ENCODE peak calls at places on chromosomes 5 and 9, in ten cellular contexts. One of them, this sample, is unnamed.

GRCh38 chr9:126613656-126614055 is at the start of gene LMX1B:
- DNase-seq in esophagus squamous epithelium: no peak
- DNase-seq in A549: peak; percentile 89
- DNase-seq in pancreas: no peak
- DNase-seq in Panc1: no peak
- DNase-seq in PC-9: no peak
- DNase-seq in fibroblast of lung: peak; percentile 31
- DNase-seq in transverse colon: peak; percentile 22
- DNase-seq in tibial nerve: no peak
- DNase-seq in IMR-90: peak; percentile 17
- DNase-seq in this sample: no peak

GRCh38 chr5:34900660-34901059 is 14.6 kb downstream of the RAD1 start:
- DNase-seq in esophagus squamous epithelium: no peak
- DNase-seq in A549: no peak
- DNase-seq in pancreas: no peak
- DNase-seq in Panc1: no peak
- DNase-seq in PC-9: no peak
- DNase-seq in fibroblast of lung: no peak
- DNase-seq in transverse colon: no peak
- DNase-seq in tibial nerve: no peak
- DNase-seq in IMR-90: no peak
- DNase-seq in this sample: no peak

GRCh38 chr5:173868096-173868879 is 19.9 kb upstream of the CPEB4 start:
- DNase-seq in esophagus squamous epithelium: no peak
- DNase-seq in A549: no peak
- DNase-seq in pancreas: no peak
- DNase-seq in Panc1: no peak
- DNase-seq in PC-9: peak; percentile 72
- DNase-seq in fibroblast of lung: peak; percentile 71
- DNase-seq in transverse colon: no peak
- DNase-seq in tibial nerve: no peak
- DNase-seq in IMR-90: peak; percentile 28
- DNase-seq in this sample: no peak

GRCh38 chr5:141604318-141604717 is 14.5 kb downstream of the DIAPH1 start:
- DNase-seq in esophagus squamous epithelium: no peak
- DNase-seq in A549: peak; percentile 92
- DNase-seq in pancreas: no peak
- DNase-seq in Panc1: peak; percentile 50
- DNase-seq in PC-9: peak; percentile 73
- DNase-seq in fibroblast of lung: peak; percentile 90
- DNase-seq in transverse colon: peak; percentile 60
- DNase-seq in tibial nerve: peak; percentile 52
- DNase-seq in IMR-90: peak; percentile 94
- DNase-seq in this sample: no peak

GRCh38 chr9:122904466-122904822 is 715 bp downstream of the RC3H2 start:
- DNase-seq in esophagus squamous epithelium: no peak
- DNase-seq in A549: peak; percentile 43
- DNase-seq in pancreas: no peak
- DNase-seq in Panc1: no peak
- DNase-seq in PC-9: peak; percentile 58
- DNase-seq in fibroblast of lung: peak; percentile 30
- DNase-seq in transverse colon: peak; percentile 31
- DNase-seq in tibial nerve: no peak
- DNase-seq in IMR-90: peak; percentile 4
- DNase-seq in this sample: peak; percentile 66

GRCh38 chr9:27078685-27079084 is 30.3 kb upstream of the TEK start:
- DNase-seq in esophagus squamous epithelium: no peak
- DNase-seq in A549: no peak
- DNase-seq in pancreas: no peak
- DNase-seq in Panc1: no peak
- DNase-seq in PC-9: no peak
- DNase-seq in fibroblast of lung: no peak
- DNase-seq in transverse colon: no peak
- DNase-seq in tibial nerve: no peak
- DNase-seq in IMR-90: no peak
- DNase-seq in this sample: no peak

GRCh38 chr5:4571248-4571950 is 568.7 kb upstream of the ADAMTS16 start:
- DNase-seq in esophagus squamous epithelium: no peak
- DNase-seq in A549: no peak
- DNase-seq in pancreas: no peak
- DNase-seq in Panc1: no peak
- DNase-seq in PC-9: no peak
- DNase-seq in fibroblast of lung: peak; percentile 32
- DNase-seq in transverse colon: no peak
- DNase-seq in tibial nerve: no peak
- DNase-seq in IMR-90: no peak
- DNase-seq in this sample: no peak

GRCh38 chr5:135309391-135310327 is 89.4 kb downstream of the MACROH2A1 start:
- DNase-seq in esophagus squamous epithelium: no peak
- DNase-seq in A549: no peak
- DNase-seq in pancreas: no peak
- DNase-seq in Panc1: no peak
- DNase-seq in PC-9: no peak
- DNase-seq in fibroblast of lung: no peak
- DNase-seq in transverse colon: no peak
- DNase-seq in tibial nerve: no peak
- DNase-seq in IMR-90: no peak
- DNase-seq in this sample: no peak

GRCh38 chr5:1736889-1737711 is 62.5 kb downstream of the MRPL36 start:
- DNase-seq in esophagus squamous epithelium: no peak
- DNase-seq in A549: no peak
- DNase-seq in pancreas: no peak
- DNase-seq in Panc1: no peak
- DNase-seq in PC-9: peak; percentile 3
- DNase-seq in fibroblast of lung: no peak
- DNase-seq in transverse colon: no peak
- DNase-seq in tibial nerve: no peak
- DNase-seq in IMR-90: no peak
- DNase-seq in this sample: peak; percentile 41

GRCh38 chr5:1734908-1735289 is 64.7 kb downstream of the MRPL36 start:
- DNase-seq in esophagus squamous epithelium: no peak
- DNase-seq in A549: no peak
- DNase-seq in pancreas: no peak
- DNase-seq in Panc1: no peak
- DNase-seq in PC-9: no peak
- DNase-seq in fibroblast of lung: no peak
- DNase-seq in transverse colon: no peak
- DNase-seq in tibial nerve: no peak
- DNase-seq in IMR-90: no peak
- DNase-seq in this sample: no peak

GRCh38 chr5:1735320-1735970 is 64.2 kb downstream of the MRPL36 start:
- DNase-seq in esophagus squamous epithelium: no peak
- DNase-seq in A549: no peak
- DNase-seq in pancreas: no peak
- DNase-seq in Panc1: no peak
- DNase-seq in PC-9: peak; percentile 1
- DNase-seq in fibroblast of lung: no peak
- DNase-seq in transverse colon: no peak
- DNase-seq in tibial nerve: no peak
- DNase-seq in IMR-90: no peak
- DNase-seq in this sample: peak; percentile 7

GRCh38 chr5:1736065-1736464 is 63.6 kb downstream of the MRPL36 start:
- DNase-seq in esophagus squamous epithelium: no peak
- DNase-seq in A549: no peak
- DNase-seq in pancreas: no peak
- DNase-seq in Panc1: no peak
- DNase-seq in PC-9: no peak
- DNase-seq in fibroblast of lung: no peak
- DNase-seq in transverse colon: no peak
- DNase-seq in tibial nerve: no peak
- DNase-seq in IMR-90: no peak
- DNase-seq in this sample: no peak

DNA sequence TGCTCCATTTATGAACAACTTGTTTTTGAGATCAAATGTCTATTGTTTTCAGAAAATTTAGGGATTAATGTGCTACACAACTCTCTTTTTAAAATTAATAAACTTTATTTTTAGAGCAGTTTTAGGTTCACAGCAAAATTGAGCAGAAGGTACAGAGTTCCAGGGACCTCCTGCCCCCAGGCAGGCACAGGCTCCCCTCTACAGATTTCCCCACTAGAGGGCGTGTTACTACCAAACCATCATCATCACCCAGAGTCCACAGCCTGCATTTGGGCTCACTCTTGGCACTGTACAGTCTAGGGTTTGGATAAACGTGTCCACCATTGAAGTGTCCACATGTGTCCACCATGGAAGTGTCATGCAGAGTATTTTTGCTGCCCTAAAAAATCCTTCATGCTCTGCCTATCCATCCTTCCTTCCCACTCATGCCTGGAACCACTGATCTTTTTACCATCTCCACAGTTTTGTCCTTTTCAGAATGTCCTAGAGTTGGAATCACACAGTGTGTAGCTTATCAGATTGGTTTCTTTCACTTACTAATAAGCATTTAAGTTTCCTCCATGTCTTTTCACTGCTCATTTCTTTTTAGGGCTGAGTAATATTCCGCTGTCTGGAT is 61.7 kb downstream of the MRPL36 start:
- DNase-seq in esophagus squamous epithelium: no peak
- DNase-seq in A549: peak; percentile 16
- DNase-seq in pancreas: no peak
- DNase-seq in Panc1: no peak
- DNase-seq in PC-9: peak; percentile 34
- DNase-seq in fibroblast of lung: peak; percentile 13
- DNase-seq in transverse colon: no peak
- DNase-seq in tibial nerve: no peak
- DNase-seq in IMR-90: peak; percentile 13
- DNase-seq in this sample: peak; percentile 33
- TF ChIP-seq CTCF in esophagus squamous epithelium: no peak
- TF ChIP-seq CTCF in A549: peak; percentile 40
- TF ChIP-seq CTCF in pancreas: peak; percentile 31
- TF ChIP-seq CTCF in Panc1: peak; percentile 82
- TF ChIP-seq CTCF in PC-9: peak; percentile 90
- TF ChIP-seq CTCF in fibroblast of lung: peak; percentile 60
- TF ChIP-seq CTCF in transverse colon: peak; percentile 50
- TF ChIP-seq CTCF in tibial nerve: peak; percentile 12
- TF ChIP-seq CTCF in IMR-90: peak; percentile 47
- TF ChIP-seq CTCF in this sample: peak; percentile 51

GRCh38 chr5:154766558-154767281 is 11.5 kb downstream of the LARP1 start:
- DNase-seq in esophagus squamous epithelium: no peak
- DNase-seq in A549: no peak
- DNase-seq in pancreas: no peak
- DNase-seq in Panc1: no peak
- DNase-seq in PC-9: no peak
- DNase-seq in fibroblast of lung: no peak
- DNase-seq in transverse colon: no peak
- DNase-seq in tibial nerve: no peak
- DNase-seq in IMR-90: no peak
- DNase-seq in this sample: no peak
- H3K4me1 ChIP-seq in esophagus squamous epithelium: peaks cover 18% of the 10 kb centered on the region
- H3K4me1 ChIP-seq in A549: peaks cover 60% of the 10 kb centered on the region
- H3K4me1 ChIP-seq in pancreas: peaks cover 52% of the 10 kb centered on the region
- H3K4me1 ChIP-seq in Panc1: peaks cover 55% of the 10 kb centered on the region
- H3K4me1 ChIP-seq in PC-9: peaks cover 7% of the 10 kb centered on the region
- H3K4me1 ChIP-seq in fibroblast of lung: peaks cover 7% of the 10 kb centered on the region
- H3K4me1 ChIP-seq in transverse colon: peaks cover 87% of the 10 kb centered on the region
- H3K4me1 ChIP-seq in tibial nerve: peaks cover 90% of the 10 kb centered on the region
- H3K4me1 ChIP-seq in IMR-90: peaks cover 24% of the 10 kb centered on the region
- H3K4me1 ChIP-seq in this sample: no peaks in the 10 kb centered on the region

DNA sequence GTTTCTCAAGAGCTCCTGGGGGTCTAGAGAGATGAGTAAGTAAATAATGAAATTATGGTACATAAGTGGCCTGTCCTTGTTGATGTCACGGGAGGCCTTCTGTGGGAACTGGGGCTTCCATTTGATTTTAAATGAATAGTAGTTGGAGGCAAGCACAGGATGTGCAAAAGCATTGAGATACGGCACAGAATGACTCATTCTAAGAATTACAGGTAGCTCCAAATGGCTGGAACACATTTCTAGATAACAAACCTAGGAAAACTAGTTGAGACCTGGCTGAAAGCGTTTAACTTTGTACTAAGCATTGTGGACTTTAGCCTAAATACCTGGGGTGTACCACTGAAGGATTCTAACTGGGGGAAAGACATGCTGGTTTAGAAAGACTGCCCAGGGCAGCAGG is 9.4 kb downstream of the SKP2 start:
- DNase-seq in esophagus squamous epithelium: no peak
- DNase-seq in A549: no peak
- DNase-seq in pancreas: no peak
- DNase-seq in Panc1: no peak
- DNase-seq in PC-9: no peak
- DNase-seq in fibroblast of lung: no peak
- DNase-seq in transverse colon: no peak
- DNase-seq in tibial nerve: no peak
- DNase-seq in IMR-90: no peak
- DNase-seq in this sample: no peak
- TF ChIP-seq CTCF in esophagus squamous epithelium: no peak
- TF ChIP-seq CTCF in A549: no peak
- TF ChIP-seq CTCF in pancreas: no peak
- TF ChIP-seq CTCF in Panc1: no peak
- TF ChIP-seq CTCF in PC-9: no peak
- TF ChIP-seq CTCF in fibroblast of lung: no peak
- TF ChIP-seq CTCF in transverse colon: no peak
- TF ChIP-seq CTCF in tibial nerve: no peak
- TF ChIP-seq CTCF in IMR-90: no peak
- TF ChIP-seq CTCF in this sample: no peak

GRCh38 chr9:108973876-108974275 is 39.4 kb downstream of the CTNNAL1 start:
- DNase-seq in esophagus squamous epithelium: no peak
- DNase-seq in A549: no peak
- DNase-seq in pancreas: no peak
- DNase-seq in Panc1: no peak
- DNase-seq in PC-9: no peak
- DNase-seq in fibroblast of lung: no peak
- DNase-seq in transverse colon: no peak
- DNase-seq in tibial nerve: no peak
- DNase-seq in IMR-90: no peak
- DNase-seq in this sample: no peak
- H3K4me1 ChIP-seq in esophagus squamous epithelium: no peaks in the 10 kb centered on the region
- H3K4me1 ChIP-seq in A549: no peaks in the 10 kb centered on the region
- H3K4me1 ChIP-seq in pancreas: peaks cover 7% of the 10 kb centered on the region
- H3K4me1 ChIP-seq in Panc1: no peaks in the 10 kb centered on the region
- H3K4me1 ChIP-seq in PC-9: no peaks in the 10 kb centered on the region
- H3K4me1 ChIP-seq in fibroblast of lung: peaks cover 2% of the 10 kb centered on the region
- H3K4me1 ChIP-seq in transverse colon: peaks cover 9% of the 10 kb centered on the region
- H3K4me1 ChIP-seq in tibial nerve: peaks cover 29% of the 10 kb centered on the region
- H3K4me1 ChIP-seq in IMR-90: no peaks in the 10 kb centered on the region
- H3K4me1 ChIP-seq in this sample: no peaks in the 10 kb centered on the region

GRCh38 chr5:51345106-51345505 is 38.1 kb upstream of the ISL1 start:
- DNase-seq in esophagus squamous epithelium: no peak
- DNase-seq in A549: no peak
- DNase-seq in pancreas: no peak
- DNase-seq in Panc1: no peak
- DNase-seq in PC-9: peak; percentile 46
- DNase-seq in fibroblast of lung: peak; percentile 17
- DNase-seq in transverse colon: no peak
- DNase-seq in tibial nerve: no peak
- DNase-seq in IMR-90: no peak
- DNase-seq in this sample: no peak

GRCh38 chr5:51347157-51347556 is 36.1 kb upstream of the ISL1 start:
- DNase-seq in esophagus squamous epithelium: no peak
- DNase-seq in A549: no peak
- DNase-seq in pancreas: no peak
- DNase-seq in Panc1: no peak
- DNase-seq in PC-9: no peak
- DNase-seq in fibroblast of lung: no peak
- DNase-seq in transverse colon: no peak
- DNase-seq in tibial nerve: no peak
- DNase-seq in IMR-90: no peak
- DNase-seq in this sample: no peak

GRCh38 chr5:51347704-51348103 is 35.5 kb upstream of the ISL1 start:
- DNase-seq in esophagus squamous epithelium: no peak
- DNase-seq in A549: peak; percentile 8
- DNase-seq in pancreas: no peak
- DNase-seq in Panc1: no peak
- DNase-seq in PC-9: no peak
- DNase-seq in fibroblast of lung: no peak
- DNase-seq in transverse colon: no peak
- DNase-seq in tibial nerve: no peak
- DNase-seq in IMR-90: no peak
- DNase-seq in this sample: no peak
- TF ChIP-seq CTCF in esophagus squamous epithelium: no peak
- TF ChIP-seq CTCF in A549: no peak
- TF ChIP-seq CTCF in pancreas: no peak
- TF ChIP-seq CTCF in Panc1: peak; percentile 18
- TF ChIP-seq CTCF in PC-9: peak; percentile 35
- TF ChIP-seq CTCF in fibroblast of lung: no peak
- TF ChIP-seq CTCF in transverse colon: no peak
- TF ChIP-seq CTCF in tibial nerve: no peak
- TF ChIP-seq CTCF in IMR-90: no peak
- TF ChIP-seq CTCF in this sample: peak; percentile 24